ENCODE peak calls at places on chromosomes 4 and X, in nine cellular contexts. W is esophagus squamous epithelium, R is esophagus muscularis mucosa, S is right atrium auricular region, H is right lobe of liver, O is upper lobe of left lung, T is left lung, I is suprapubic skin, V is uterus. X is an unnamed sample.
A peak's percentile ranks its signal among the peaks of the same experiment; 100 is the strongest.

GRCh38 chrX:136126892-136127406 is 20.4 kb upstream of the FHL1 start:
- DNase-seq in W (no peak), R (no peak), S (no peak), H (no peak), O (no peak), T (no peak), I (no peak), V (no peak), X (no peak)

GRCh38 chrX:110418857-110419249 is 60.2 kb downstream of the RTL9 start:
- DNase-seq in W (no peak), R (no peak), S (no peak), H (no peak), O (no peak), T (no peak), I (no peak), V (no peak), X (no peak)

GRCh38 chr4:114599231-114600065 is 841 bp downstream of the UGT8 start:
- DNase-seq in W (peak; percentile 2), R (no peak), S (no peak), H (no peak), O (peak; percentile 80), T (peak; percentile 33), I (no peak), V (no peak), X (no peak)

GRCh38 chr4:40546506-40546905 is 83.2 kb downstream of the RBM47 start:
- DNase-seq in W (no peak), R (no peak), S (no peak), H (no peak), O (no peak), T (peak; percentile 37), I (no peak), V (no peak), X (no peak)

GRCh38 chr4:99665981-99666380 is 8.4 kb upstream of the C4orf54 start:
- DNase-seq in W (no peak), R (no peak), S (no peak), H (no peak), O (no peak), T (no peak), I (no peak), V (no peak), X (no peak)

GRCh38 chrX:41589634-41590270 is 99.0 kb upstream of the GPR34 start:
- DNase-seq in W (no peak), R (no peak), S (no peak), H (no peak), O (no peak), T (no peak), I (no peak), V (no peak), X (no peak)

GRCh38 chr4:7167706-7168105 is 24.6 kb upstream of the SORCS2 start:
- DNase-seq in W (no peak), R (no peak), S (no peak), H (no peak), O (no peak), T (no peak), I (no peak), V (no peak), X (no peak)

GRCh38 chr4:69689530-69690111 is 36.6 kb upstream of the UGT2A1 start:
- DNase-seq in W (no peak), R (no peak), S (no peak), H (no peak), O (no peak), T (no peak), I (no peak), V (no peak), X (no peak)

GRCh38 chrX:119389854-119390501 is 9.2 kb upstream of the SLC25A43 start:
- DNase-seq in W (no peak), R (no peak), S (no peak), H (no peak), O (no peak), T (no peak), I (no peak), V (no peak), X (no peak)
- H3K27ac ChIP-seq in W (no peak overlapping the region), R (no peak overlapping the region), S (no peak overlapping the region), H (peak overlapping the region; percentile 43), O (no peak overlapping the region), T (no peak overlapping the region), I (no peak overlapping the region), V (peak overlapping the region; percentile 38), X (no peak overlapping the region)

GRCh38 chr4:109495514-109495913 is 61.9 kb downstream of the SEC24B start:
- DNase-seq in W (no peak), R (no peak), S (no peak), H (no peak), O (no peak), T (no peak), I (no peak), V (no peak), X (no peak)

GRCh38 chr4:109494538-109494937 is 60.9 kb downstream of the SEC24B start:
- DNase-seq in W (no peak), R (no peak), S (no peak), H (no peak), O (no peak), T (no peak), I (no peak), V (no peak), X (no peak)

GRCh38 chr4:109496875-109497274 is 63.2 kb upstream of the MCUB start:
- DNase-seq in W (no peak), R (no peak), S (no peak), H (no peak), O (no peak), T (no peak), I (no peak), V (no peak), X (no peak)

GRCh38 chr4:109499513-109499912 is 60.5 kb upstream of the MCUB start:
- DNase-seq in W (no peak), R (no peak), S (no peak), H (no peak), O (no peak), T (no peak), I (no peak), V (no peak), X (no peak)

DNA sequence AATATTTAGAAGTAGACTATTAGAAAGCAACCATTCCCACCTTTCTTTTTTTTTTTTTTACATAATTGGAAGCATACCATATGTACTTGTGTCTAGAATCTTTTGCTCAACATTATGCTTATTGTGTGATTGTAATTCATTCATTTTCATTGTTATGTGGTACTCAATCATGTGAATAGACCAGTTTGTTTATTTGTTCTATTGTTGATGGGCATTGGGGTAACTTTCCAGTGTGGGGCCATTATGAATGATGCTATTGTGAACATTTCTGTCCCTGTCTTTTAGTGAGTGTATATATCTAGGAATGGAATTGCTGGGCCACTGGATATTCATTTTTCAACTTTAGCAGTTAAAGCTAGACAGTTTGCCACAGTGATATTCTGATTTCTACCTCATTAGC is 62.5 kb upstream of the MCUB start:
- DNase-seq in W (no peak), R (no peak), S (no peak), H (no peak), O (no peak), T (no peak), I (no peak), V (no peak), X (no peak)
- H3K36me3 ChIP-seq in W (peaks cover 24% of the 10 kb centered on the region), R (peaks cover 27% of the 10 kb centered on the region), S (peaks cover 45% of the 10 kb centered on the region), H (peaks cover 40% of the 10 kb centered on the region), O (peaks cover 16% of the 10 kb centered on the region), T (no peaks in the 10 kb centered on the region), I (peaks cover 75% of the 10 kb centered on the region), V (no peaks in the 10 kb centered on the region), X (peaks cover 61% of the 10 kb centered on the region)

GRCh38 chr4:83036991-83037390 is 2.0 kb downstream of the COPS4 start:
- DNase-seq in W (no peak), R (no peak), S (no peak), H (no peak), O (no peak), T (no peak), I (no peak), V (no peak), X (no peak)

GRCh38 chr4:83028976-83029375 is 6.0 kb upstream of the COPS4 start:
- DNase-seq in W (no peak), R (no peak), S (no peak), H (no peak), O (no peak), T (no peak), I (no peak), V (no peak), X (no peak)

GRCh38 chr4:83040269-83040668 is 5.3 kb downstream of the COPS4 start:
- DNase-seq in W (no peak), R (no peak), S (no peak), H (no peak), O (no peak), T (no peak), I (no peak), V (no peak), X (no peak)

GRCh38 chr4:83029688-83030087 is 5.3 kb upstream of the COPS4 start:
- DNase-seq in W (no peak), R (no peak), S (no peak), H (no peak), O (no peak), T (no peak), I (no peak), V (no peak), X (no peak)

GRCh38 chr4:83034630-83035494 is at the start of gene COPS4:
- DNase-seq in W (peak; percentile 89), R (peak; percentile 98), S (peak; percentile 97), H (peak; percentile 98), O (peak; percentile 91), T (peak; percentile 98), I (peak; percentile 97), V (peak; percentile 98), X (peak; percentile 98)
- TF ChIP-seq CTCF in W (peak; percentile 68), R (peak; percentile 60), S (no peak), H (peak; percentile 40), O (peak; percentile 51), T (peak; percentile 37), I (peak; percentile 49), V (peak; percentile 70), X (peak; percentile 45)

GRCh38 chr4:142475663-142476062 is 370.4 kb downstream of the INPP4B start:
- DNase-seq in W (no peak), R (no peak), S (no peak), H (no peak), O (no peak), T (no peak), I (no peak), V (no peak), X (no peak)

GRCh38 chr4:142473960-142474338 is 372.2 kb downstream of the INPP4B start:
- DNase-seq in W (no peak), R (no peak), S (no peak), H (no peak), O (no peak), T (no peak), I (no peak), V (no peak), X (no peak)

GRCh38 chr4:142474398-142475087 is 371.6 kb downstream of the INPP4B start:
- DNase-seq in W (no peak), R (no peak), S (no peak), H (no peak), O (no peak), T (no peak), I (no peak), V (no peak), X (no peak)

GRCh38 chr4:142473218-142473959 is 372.7 kb downstream of the INPP4B start:
- DNase-seq in W (no peak), R (no peak), S (no peak), H (peak; percentile 42), O (no peak), T (no peak), I (no peak), V (peak; percentile 34), X (no peak)
- H3K27ac ChIP-seq in W (peak overlapping the region; percentile 64), R (no peak overlapping the region), S (no peak overlapping the region), H (no peak overlapping the region), O (no peak overlapping the region), T (no peak overlapping the region), I (no peak overlapping the region), V (no peak overlapping the region), X (no peak overlapping the region)